ENCODE peak calls at places on chromosomes 1 and 21, in seven cellular contexts. T is GM12865, F is AG09319, N is A549, A is RWPE1, J is AG10803, C is NCI-H1105. M is an unnamed sample.

GRCh38 chr1:213779228-213779627 is 208.5 kb upstream of the PROX1 start:
- DNase-seq in J (no peak), T (no peak), F (no peak), C (no peak), N (peak), A (peak), M (peak)

GRCh38 chr21:20877976-20878375 is 120.2 kb upstream of the NCAM2 start:
- DNase-seq in N (no peak), J (no peak), T (no peak), F (no peak), C (no peak), A (no peak), M (no peak)

GRCh38 chr1:56457767-56458375 is 121.5 kb downstream of the PLPP3 start:
- DNase-seq in N (no peak), C (no peak), A (no peak), T (no peak), F (no peak), J (no peak), M (no peak)

GRCh38 chr1:24373044-24373443 is 40.5 kb downstream of the STPG1 start:
- DNase-seq in F (no peak), N (no peak), C (no peak), T (peak), A (no peak), J (no peak), M (no peak)

GRCh38 chr1:16189921-16190499 is 22.4 kb downstream of the ARHGEF19 start:
- DNase-seq in J (no peak), C (no peak), T (no peak), N (no peak), F (no peak), A (no peak), M (no peak)

GRCh38 chr21:41827951-41828883 is 50.9 kb downstream of the PRDM15 start:
- DNase-seq in N (no peak), F (no peak), T (no peak), J (no peak), A (peak), C (no peak), M (no peak)

GRCh38 chr21:15051652-15052554 is 12.9 kb downstream of the NRIP1 start:
- DNase-seq in N (peak), F (no peak), A (peak), C (peak), J (no peak), T (peak), M (peak)

GRCh38 chr1:93845554-93846150 is 33.4 kb downstream of the DNTTIP2 start:
- DNase-seq in C (no peak), F (no peak), N (peak), T (peak), J (peak), A (peak), M (peak)

GRCh38 chr1:32150847-32151246 is 28.6 kb upstream of the TXLNA start:
- DNase-seq in C (no peak), A (no peak), F (no peak), N (no peak), J (peak), T (no peak), M (no peak)

GRCh38 chr1:246492611-246493245 is 14.4 kb downstream of the SMYD3 start:
- DNase-seq in C (peak), J (peak), F (peak), T (peak), N (peak), A (peak), M (peak)

GRCh38 chr21:26280715-26281310 is 110.2 kb upstream of the APP start:
- DNase-seq in J (peak), T (no peak), N (no peak), C (no peak), F (no peak), A (no peak), M (no peak)

GRCh38 chr1:153251562-153251961 is 7.9 kb upstream of the LORICRIN start:
- DNase-seq in F (no peak), T (no peak), C (no peak), A (no peak), J (no peak), N (no peak), M (no peak)

GRCh38 chr1:2606806-2607680 is 20.5 kb downstream of the PRXL2B start:
- DNase-seq in N (no peak), T (no peak), C (no peak), F (no peak), A (no peak), J (no peak), M (no peak)

GRCh38 chr1:2108213-2108876 is 58.1 kb downstream of the PRKCZ start:
- DNase-seq in C (no peak), F (no peak), T (peak), A (no peak), N (peak), J (peak), M (no peak)

GRCh38 chr1:112146201-112146715 is 156.8 kb upstream of the KCND3 start:
- DNase-seq in A (no peak), N (no peak), C (no peak), J (no peak), F (no peak), T (no peak), M (no peak)

GRCh38 chr21:45448810-45449657 is 44.1 kb downstream of the COL18A1 start:
- DNase-seq in N (no peak), J (no peak), A (no peak), C (no peak), T (no peak), F (no peak), M (no peak)

GRCh38 chr1:2258996-2259395 is 30.9 kb downstream of the SKI start:
- DNase-seq in J (no peak), T (no peak), N (no peak), A (no peak), C (no peak), F (no peak), M (no peak)

GRCh38 chr1:236044346-236044745 is 20.5 kb downstream of the NID1 start:
- DNase-seq in F (no peak), C (no peak), A (no peak), T (no peak), N (no peak), J (no peak), M (no peak)

GRCh38 chr1:17498214-17498613 is 41.3 kb upstream of the ARHGEF10L start:
- DNase-seq in N (no peak), J (no peak), T (no peak), C (peak), F (no peak), A (no peak), M (peak)

GRCh38 chr1:231357831-231358354 is 19.8 kb downstream of the SPRTN start:
- DNase-seq in J (peak), F (peak), C (peak), N (peak), A (peak), T (peak), M (no peak)